ENCODE peak calls at places on chromosomes 13 and 19, in four cellular contexts. One of them, this sample, is unnamed.

GRCh38 chr13:109148243-109148642 is 518.8 kb downstream of the MYO16 start:
- DNase-seq in neural crest cell: no peak
- DNase-seq in astrocyte of the cerebellum: no peak
- DNase-seq in heart right ventricle: no peak
- DNase-seq in this sample: no peak

GRCh38 chr19:31126236-31126635 is 223.0 kb downstream of the TSHZ3 start:
- DNase-seq in neural crest cell: no peak
- DNase-seq in astrocyte of the cerebellum: no peak
- DNase-seq in heart right ventricle: no peak
- DNase-seq in this sample: no peak

GRCh38 chr13:87333599-87333998 is 337.6 kb upstream of the SLITRK5 start:
- DNase-seq in heart right ventricle: no peak
- DNase-seq in astrocyte of the cerebellum: no peak
- DNase-seq in neural crest cell: no peak
- DNase-seq in this sample: no peak

GRCh38 chr13:103386341-103386740 is 320.1 kb upstream of the SLC10A2 start:
- DNase-seq in neural crest cell: no peak
- DNase-seq in astrocyte of the cerebellum: peak
- DNase-seq in heart right ventricle: no peak
- DNase-seq in this sample: peak

GRCh38 chr19:13231663-13232062 is 81.5 kb downstream of the IER2 start:
- DNase-seq in heart right ventricle: no peak
- DNase-seq in neural crest cell: no peak
- DNase-seq in astrocyte of the cerebellum: no peak
- DNase-seq in this sample: no peak

GRCh38 chr19:29812080-29812880 is 489 bp downstream of the CCNE1 start:
- DNase-seq in heart right ventricle: peak
- DNase-seq in astrocyte of the cerebellum: no peak
- DNase-seq in neural crest cell: no peak
- DNase-seq in this sample: no peak

GRCh38 chr13:45015300-45015699 is 26.0 kb downstream of the GPALPP1 start:
- DNase-seq in neural crest cell: no peak
- DNase-seq in heart right ventricle: no peak
- DNase-seq in astrocyte of the cerebellum: no peak
- DNase-seq in this sample: no peak

GRCh38 chr19:20359933-20360720 is 193.1 kb downstream of the ZNF486 start:
- DNase-seq in neural crest cell: peak
- DNase-seq in heart right ventricle: no peak
- DNase-seq in astrocyte of the cerebellum: no peak
- DNase-seq in this sample: no peak

GRCh38 chr19:13163609-13164364 is 13.6 kb downstream of the IER2 start:
- DNase-seq in heart right ventricle: peak
- DNase-seq in astrocyte of the cerebellum: no peak
- DNase-seq in neural crest cell: peak
- DNase-seq in this sample: peak

GRCh38 chr19:47309608-47310007 is at the start of gene C5AR1:
- DNase-seq in neural crest cell: no peak
- DNase-seq in astrocyte of the cerebellum: no peak
- DNase-seq in heart right ventricle: peak
- DNase-seq in this sample: peak

GRCh38 chr13:99970761-99971575 is 599 bp downstream of the ZIC5 start:
- DNase-seq in heart right ventricle: no peak
- DNase-seq in astrocyte of the cerebellum: no peak
- DNase-seq in neural crest cell: no peak
- DNase-seq in this sample: no peak

GRCh38 chr13:40613192-40613818 is 53.1 kb downstream of the FOXO1 start:
- DNase-seq in heart right ventricle: no peak
- DNase-seq in neural crest cell: no peak
- DNase-seq in astrocyte of the cerebellum: no peak
- DNase-seq in this sample: peak

GRCh38 chr13:44576396-44577235 is 486 bp upstream of the TSC22D1 start:
- DNase-seq in astrocyte of the cerebellum: no peak
- DNase-seq in heart right ventricle: no peak
- DNase-seq in neural crest cell: peak
- DNase-seq in this sample: no peak

GRCh38 chr13:48303331-48304131 is at the start of gene RB1:
- DNase-seq in heart right ventricle: peak
- DNase-seq in neural crest cell: peak
- DNase-seq in astrocyte of the cerebellum: peak
- DNase-seq in this sample: peak

GRCh38 chr19:54392078-54392477 is 23.2 kb upstream of the TTYH1 start:
- DNase-seq in neural crest cell: no peak
- DNase-seq in astrocyte of the cerebellum: no peak
- DNase-seq in heart right ventricle: no peak
- DNase-seq in this sample: no peak

GRCh38 chr13:25377244-25377962 is 5.6 kb downstream of the ATP8A2 start:
- DNase-seq in neural crest cell: no peak
- DNase-seq in heart right ventricle: no peak
- DNase-seq in astrocyte of the cerebellum: no peak
- DNase-seq in this sample: no peak

GRCh38 chr19:16420781-16421386 is 50.9 kb downstream of the EPS15L1 start:
- DNase-seq in heart right ventricle: peak
- DNase-seq in neural crest cell: no peak
- DNase-seq in astrocyte of the cerebellum: no peak
- DNase-seq in this sample: peak

GRCh38 chr13:60642552-60642951 is 245.5 kb downstream of the TDRD3 start:
- DNase-seq in neural crest cell: no peak
- DNase-seq in heart right ventricle: no peak
- DNase-seq in astrocyte of the cerebellum: no peak
- DNase-seq in this sample: no peak

GRCh38 chr13:93534181-93534700 is 307.6 kb downstream of the GPC6 start:
- DNase-seq in heart right ventricle: no peak
- DNase-seq in neural crest cell: no peak
- DNase-seq in astrocyte of the cerebellum: no peak
- DNase-seq in this sample: no peak

GRCh38 chr19:44813331-44814131 is 4.6 kb downstream of the BCAM start:
- DNase-seq in heart right ventricle: no peak
- DNase-seq in neural crest cell: no peak
- DNase-seq in astrocyte of the cerebellum: no peak
- DNase-seq in this sample: no peak

GRCh38 chr13:23658929-23659541 is 88.8 kb downstream of the TNFRSF19 start:
- DNase-seq in neural crest cell: no peak
- DNase-seq in astrocyte of the cerebellum: no peak
- DNase-seq in heart right ventricle: peak
- DNase-seq in this sample: no peak

GRCh38 chr13:28137556-28137955 is 789 bp upstream of the PAN3 start:
- DNase-seq in neural crest cell: no peak
- DNase-seq in astrocyte of the cerebellum: no peak
- DNase-seq in heart right ventricle: no peak
- DNase-seq in this sample: no peak

GRCh38 chr13:39350461-39350881 is 252.5 kb downstream of the LHFPL6 start:
- DNase-seq in astrocyte of the cerebellum: no peak
- DNase-seq in neural crest cell: no peak
- DNase-seq in heart right ventricle: peak
- DNase-seq in this sample: no peak

GRCh38 chr19:38389101-38389925 is 816 bp downstream of the SPRED3 start:
- DNase-seq in neural crest cell: peak
- DNase-seq in heart right ventricle: no peak
- DNase-seq in astrocyte of the cerebellum: peak
- DNase-seq in this sample: no peak

GRCh38 chr13:58087566-58087965 is 456.0 kb downstream of the PCDH17 start:
- DNase-seq in neural crest cell: no peak
- DNase-seq in astrocyte of the cerebellum: no peak
- DNase-seq in heart right ventricle: no peak
- DNase-seq in this sample: no peak

GRCh38 chr13:29436291-29436690 is 159.2 kb downstream of the SLC7A1 start:
- DNase-seq in heart right ventricle: no peak
- DNase-seq in astrocyte of the cerebellum: peak
- DNase-seq in neural crest cell: no peak
- DNase-seq in this sample: no peak

DNA sequence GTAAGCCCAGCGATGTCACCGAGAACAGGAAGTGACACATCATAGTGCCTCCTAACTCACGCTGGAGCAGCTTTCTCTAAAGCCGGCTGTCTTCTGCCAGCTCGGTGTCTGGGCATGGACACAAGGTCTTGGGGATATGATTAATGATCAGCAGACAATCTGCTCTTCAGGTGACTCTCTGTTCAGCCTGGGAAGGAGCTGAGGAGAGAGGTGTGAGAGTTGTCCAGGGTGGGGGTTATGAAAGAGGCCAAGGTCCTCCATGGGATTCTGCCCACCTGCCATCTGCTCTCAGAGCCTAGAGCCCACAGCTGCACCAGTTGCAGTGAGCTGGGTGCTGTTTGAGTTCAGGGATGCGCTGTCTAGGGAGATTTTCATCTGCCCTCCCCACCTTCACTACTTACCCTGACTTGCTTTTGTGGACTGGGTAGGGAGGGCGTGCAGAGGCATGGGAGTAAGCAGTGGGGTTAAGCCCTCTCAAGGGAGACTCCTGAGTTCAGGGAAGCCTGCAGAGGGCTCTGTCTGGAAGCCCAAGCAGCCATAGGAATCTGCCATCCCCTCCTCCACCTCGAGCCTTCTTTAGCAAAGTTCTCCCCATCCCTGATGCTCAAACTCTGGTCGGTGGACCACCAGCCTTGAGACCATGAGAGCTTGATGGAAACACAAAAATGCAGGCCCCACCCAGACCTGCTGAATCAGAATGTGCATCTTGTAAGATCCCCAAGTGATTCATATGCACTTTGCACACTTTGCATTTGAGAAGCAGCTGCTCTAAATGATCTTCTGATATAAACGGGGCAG is 539.7 kb downstream of the RFC3 start:
- DNase-seq in neural crest cell: no peak
- DNase-seq in heart right ventricle: no peak
- DNase-seq in astrocyte of the cerebellum: no peak
- DNase-seq in this sample: no peak
- TF ChIP-seq CTCF in neural crest cell: no peak
- TF ChIP-seq CTCF in heart right ventricle: no peak
- TF ChIP-seq CTCF in astrocyte of the cerebellum: no peak
- TF ChIP-seq CTCF in this sample: no peak

GRCh38 chr13:98108330-98108729 is 34.6 kb upstream of the FARP1 start:
- DNase-seq in astrocyte of the cerebellum: no peak
- DNase-seq in heart right ventricle: no peak
- DNase-seq in neural crest cell: no peak
- DNase-seq in this sample: no peak

GRCh38 chr13:98109226-98109625 is 33.7 kb upstream of the FARP1 start:
- DNase-seq in heart right ventricle: no peak
- DNase-seq in astrocyte of the cerebellum: no peak
- DNase-seq in neural crest cell: no peak
- DNase-seq in this sample: no peak

GRCh38 chr13:98103942-98104880 is 38.7 kb upstream of the FARP1 start:
- DNase-seq in heart right ventricle: no peak
- DNase-seq in neural crest cell: no peak
- DNase-seq in astrocyte of the cerebellum: no peak
- DNase-seq in this sample: no peak

GRCh38 chr13:98103531-98103930 is 39.4 kb upstream of the FARP1 start:
- DNase-seq in heart right ventricle: no peak
- DNase-seq in neural crest cell: no peak
- DNase-seq in astrocyte of the cerebellum: no peak
- DNase-seq in this sample: no peak

DNA sequence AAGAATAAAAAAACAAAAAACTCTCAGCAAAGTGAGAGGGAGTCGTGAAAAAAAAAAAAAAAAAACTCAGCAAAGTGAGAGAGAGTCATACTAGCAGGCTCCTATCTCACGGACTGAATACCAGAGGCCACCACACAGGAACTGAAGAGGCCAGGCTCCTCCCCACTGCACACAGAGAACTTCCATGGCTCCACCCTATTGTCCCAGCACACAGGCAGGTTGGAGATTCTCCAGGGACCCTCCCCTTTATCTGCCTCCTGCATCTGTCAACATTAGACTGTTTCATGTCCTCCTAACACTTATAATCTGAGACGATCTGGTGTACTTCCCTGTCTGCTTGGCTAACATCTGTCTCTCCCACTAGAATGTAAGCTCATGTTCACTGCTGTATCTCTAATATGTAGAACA is 37.0 kb upstream of the FARP1 start:
- DNase-seq in heart right ventricle: peak
- DNase-seq in neural crest cell: no peak
- DNase-seq in astrocyte of the cerebellum: no peak
- DNase-seq in this sample: peak
- TF ChIP-seq CTCF in heart right ventricle: no peak
- TF ChIP-seq CTCF in neural crest cell: no peak
- TF ChIP-seq CTCF in astrocyte of the cerebellum: no peak
- TF ChIP-seq CTCF in this sample: no peak

GRCh38 chr19:2269244-2270156 is 12.5 kb downstream of the PEAK3 start:
- DNase-seq in astrocyte of the cerebellum: peak
- DNase-seq in heart right ventricle: peak
- DNase-seq in neural crest cell: peak
- DNase-seq in this sample: peak
- TF ChIP-seq CTCF in astrocyte of the cerebellum: no peak
- TF ChIP-seq CTCF in heart right ventricle: peak
- TF ChIP-seq CTCF in neural crest cell: peak
- TF ChIP-seq CTCF in this sample: no peak

DNA sequence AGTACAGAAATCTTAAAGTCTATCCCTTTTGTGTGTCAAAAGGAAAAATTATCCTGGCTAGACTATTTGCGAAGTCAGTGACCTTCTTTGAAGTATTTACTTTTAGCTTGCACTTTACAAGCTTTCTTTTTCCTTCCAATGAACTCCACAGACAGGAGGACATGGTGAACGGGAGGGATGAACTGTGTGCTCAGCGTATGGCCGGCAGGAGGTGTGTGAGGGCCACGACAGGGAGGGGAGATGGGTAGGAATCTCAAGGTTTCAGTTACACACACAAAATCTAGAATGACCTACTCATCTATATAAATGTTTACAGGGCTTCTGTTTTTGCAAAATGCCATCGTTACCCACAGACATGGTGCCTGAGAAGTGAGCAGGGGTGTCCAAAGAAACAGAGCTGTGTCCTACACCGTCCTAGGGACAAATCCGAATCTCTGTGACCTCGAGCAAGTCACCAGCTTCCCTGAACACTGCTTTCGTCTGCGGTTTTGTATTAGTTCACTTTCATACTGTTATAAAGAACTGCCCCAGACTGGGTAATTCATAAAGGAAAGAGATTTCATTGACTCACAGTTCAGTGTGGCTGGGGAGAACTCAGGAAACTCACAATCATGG is 537.2 kb downstream of the LIG4 start:
- DNase-seq in astrocyte of the cerebellum: no peak
- DNase-seq in heart right ventricle: no peak
- DNase-seq in neural crest cell: no peak
- DNase-seq in this sample: no peak
- TF ChIP-seq CTCF in astrocyte of the cerebellum: peak
- TF ChIP-seq CTCF in heart right ventricle: no peak
- TF ChIP-seq CTCF in neural crest cell: peak
- TF ChIP-seq CTCF in this sample: no peak

DNA sequence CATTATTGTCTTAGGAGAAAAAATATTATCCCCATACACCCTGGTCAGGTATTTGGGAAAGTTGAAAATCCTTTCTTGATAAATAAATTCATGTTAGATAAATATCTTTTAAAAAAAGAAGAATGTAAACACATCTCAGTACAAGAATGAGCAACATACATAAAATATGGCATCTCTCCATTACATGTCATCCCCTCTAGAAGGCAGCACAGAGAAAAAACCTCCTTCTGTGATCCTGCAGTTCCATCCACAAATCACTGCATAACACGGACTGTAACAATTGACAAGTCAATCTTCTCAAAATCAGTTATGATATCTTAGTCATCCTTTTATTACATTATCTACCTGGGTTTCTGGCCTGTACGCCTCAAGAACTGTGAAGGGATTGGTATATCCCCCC is 683.9 kb upstream of the KLHL1 start:
- DNase-seq in heart right ventricle: no peak
- DNase-seq in astrocyte of the cerebellum: no peak
- DNase-seq in neural crest cell: no peak
- DNase-seq in this sample: no peak
- TF ChIP-seq CTCF in heart right ventricle: no peak
- TF ChIP-seq CTCF in astrocyte of the cerebellum: no peak
- TF ChIP-seq CTCF in neural crest cell: peak
- TF ChIP-seq CTCF in this sample: no peak

GRCh38 chr13:79079351-79079839 is 326.7 kb downstream of the RBM26 start:
- DNase-seq in heart right ventricle: no peak
- DNase-seq in neural crest cell: no peak
- DNase-seq in astrocyte of the cerebellum: no peak
- DNase-seq in this sample: no peak
- TF ChIP-seq CTCF in heart right ventricle: no peak
- TF ChIP-seq CTCF in neural crest cell: no peak
- TF ChIP-seq CTCF in astrocyte of the cerebellum: no peak
- TF ChIP-seq CTCF in this sample: no peak